ENCODE peak calls at places on chromosomes 12 and 14, in four cellular contexts. One of them, this sample, is unnamed.

GRCh38 chr12:94743174-94743573 is 92.8 kb upstream of the TMCC3 start:
- DNase-seq in K562: no peak
- DNase-seq in HL-60: no peak
- DNase-seq in GM12878: no peak
- DNase-seq in this sample: no peak

GRCh38 chr12:104805186-104805585 is 152.9 kb downstream of the SLC41A2 start:
- DNase-seq in K562: no peak
- DNase-seq in HL-60: no peak
- DNase-seq in GM12878: no peak
- DNase-seq in this sample: no peak

GRCh38 chr12:96425973-96426372 is 25.7 kb upstream of the CDK17 start:
- DNase-seq in K562: no peak
- DNase-seq in HL-60: no peak
- DNase-seq in GM12878: no peak
- DNase-seq in this sample: no peak

GRCh38 chr12:22893878-22894277 is 268.9 kb downstream of the ETNK1 start:
- DNase-seq in K562: no peak
- DNase-seq in HL-60: no peak
- DNase-seq in GM12878: no peak
- DNase-seq in this sample: no peak

GRCh38 chr12:30874455-30875313 is 51.9 kb upstream of the TSPAN11 start:
- DNase-seq in K562: no peak
- DNase-seq in HL-60: no peak
- DNase-seq in GM12878: no peak
- DNase-seq in this sample: no peak

GRCh38 chr12:25151476-25151875 is 43.5 kb downstream of the DNAI7 start:
- DNase-seq in K562: no peak
- DNase-seq in HL-60: no peak
- DNase-seq in GM12878: no peak
- DNase-seq in this sample: no peak

GRCh38 chr12:78156751-78157150 is 326.1 kb downstream of the NAV3 start:
- DNase-seq in K562: no peak
- DNase-seq in HL-60: no peak
- DNase-seq in GM12878: no peak
- DNase-seq in this sample: no peak

GRCh38 chr12:70660620-70661219 is 23.5 kb upstream of the PTPRB start:
- DNase-seq in K562: peak; percentile 31
- DNase-seq in HL-60: no peak
- DNase-seq in GM12878: no peak
- DNase-seq in this sample: no peak

GRCh38 chr12:15276088-15276698 is 46.1 kb upstream of the PTPRO start:
- DNase-seq in K562: peak; percentile 20
- DNase-seq in HL-60: no peak
- DNase-seq in GM12878: no peak
- DNase-seq in this sample: no peak

GRCh38 chr14:101840649-101841365 is 79.3 kb downstream of the PPP2R5C start:
- DNase-seq in K562: no peak
- DNase-seq in HL-60: no peak
- DNase-seq in GM12878: no peak
- DNase-seq in this sample: no peak

GRCh38 chr14:88323520-88324199 is 591 bp upstream of the KCNK10 start:
- DNase-seq in K562: no peak
- DNase-seq in HL-60: no peak
- DNase-seq in GM12878: no peak
- DNase-seq in this sample: peak; percentile 83

GRCh38 chr14:68986926-68987652 is 8.0 kb upstream of the ACTN1 start:
- DNase-seq in K562: no peak
- DNase-seq in HL-60: no peak
- DNase-seq in GM12878: no peak
- DNase-seq in this sample: no peak

GRCh38 chr14:57634335-57634734 is 140.7 kb upstream of the CCDC198 start:
- DNase-seq in K562: no peak
- DNase-seq in HL-60: no peak
- DNase-seq in GM12878: no peak
- DNase-seq in this sample: no peak

GRCh38 chr12:56293785-56294184 is 6.3 kb downstream of the CS start:
- DNase-seq in K562: no peak
- DNase-seq in HL-60: no peak
- DNase-seq in GM12878: no peak
- DNase-seq in this sample: no peak

GRCh38 chr12:99918003-99918402 is 66.7 kb downstream of the ANKS1B start:
- DNase-seq in K562: no peak
- DNase-seq in HL-60: no peak
- DNase-seq in GM12878: no peak
- DNase-seq in this sample: no peak

GRCh38 chr14:23114669-23115491 is 4.2 kb downstream of the CEBPE start:
- DNase-seq in K562: peak; percentile 33
- DNase-seq in HL-60: peak; percentile 83
- DNase-seq in GM12878: no peak
- DNase-seq in this sample: no peak

GRCh38 chr14:99781853-99782610 is 11.2 kb upstream of the EML1 start:
- DNase-seq in K562: no peak
- DNase-seq in HL-60: no peak
- DNase-seq in GM12878: no peak
- DNase-seq in this sample: no peak

GRCh38 chr14:55122441-55122986 is 6.5 kb upstream of the LGALS3 start:
- DNase-seq in K562: peak; percentile 64
- DNase-seq in HL-60: no peak
- DNase-seq in GM12878: no peak
- DNase-seq in this sample: no peak

GRCh38 chr12:4214912-4215861 is 58.4 kb upstream of the CCND2 start:
- DNase-seq in K562: peak; percentile 12
- DNase-seq in HL-60: peak; percentile 38
- DNase-seq in GM12878: peak; percentile 89
- DNase-seq in this sample: peak; percentile 30

GRCh38 chr14:34180428-34180827 is 229.6 kb upstream of the EGLN3 start:
- DNase-seq in K562: no peak
- DNase-seq in HL-60: no peak
- DNase-seq in GM12878: no peak
- DNase-seq in this sample: no peak

GRCh38 chr12:132834181-132834711 is 5.6 kb upstream of the GOLGA3 start:
- DNase-seq in K562: no peak
- DNase-seq in HL-60: no peak
- DNase-seq in GM12878: no peak
- DNase-seq in this sample: no peak

GRCh38 chr12:51752490-51752889 is 96.0 kb downstream of the FIGNL2 start:
- DNase-seq in K562: peak; percentile 25
- DNase-seq in HL-60: no peak
- DNase-seq in GM12878: no peak
- DNase-seq in this sample: no peak

GRCh38 chr12:3493225-3494049 is 2.4 kb downstream of the PRMT8 start:
- DNase-seq in K562: no peak
- DNase-seq in HL-60: no peak
- DNase-seq in GM12878: no peak
- DNase-seq in this sample: no peak

GRCh38 chr14:59547310-59547709 is 29.3 kb downstream of the CCDC175 start:
- DNase-seq in K562: no peak
- DNase-seq in HL-60: no peak
- DNase-seq in GM12878: no peak
- DNase-seq in this sample: no peak

GRCh38 chr12:26271889-26272492 is 76.6 kb downstream of the SSPN start:
- DNase-seq in K562: no peak
- DNase-seq in HL-60: no peak
- DNase-seq in GM12878: peak; percentile 69
- DNase-seq in this sample: no peak

GRCh38 chr12:56600753-56601152 is 29.4 kb downstream of the BAZ2A start:
- DNase-seq in K562: no peak
- DNase-seq in HL-60: no peak
- DNase-seq in GM12878: no peak
- DNase-seq in this sample: no peak

GRCh38 chr12:73798523-73798922 is 739.1 kb upstream of the ATXN7L3B start:
- DNase-seq in K562: no peak
- DNase-seq in HL-60: no peak
- DNase-seq in GM12878: no peak
- DNase-seq in this sample: no peak

GRCh38 chr12:94851396-94852025 is 152.0 kb downstream of the NDUFA12 start:
- DNase-seq in K562: no peak
- DNase-seq in HL-60: no peak
- DNase-seq in GM12878: no peak
- DNase-seq in this sample: no peak

GRCh38 chr12:90211017-90211416 is 502.4 kb upstream of the ATP2B1 start:
- DNase-seq in K562: no peak
- DNase-seq in HL-60: no peak
- DNase-seq in GM12878: no peak
- DNase-seq in this sample: no peak

DNA sequence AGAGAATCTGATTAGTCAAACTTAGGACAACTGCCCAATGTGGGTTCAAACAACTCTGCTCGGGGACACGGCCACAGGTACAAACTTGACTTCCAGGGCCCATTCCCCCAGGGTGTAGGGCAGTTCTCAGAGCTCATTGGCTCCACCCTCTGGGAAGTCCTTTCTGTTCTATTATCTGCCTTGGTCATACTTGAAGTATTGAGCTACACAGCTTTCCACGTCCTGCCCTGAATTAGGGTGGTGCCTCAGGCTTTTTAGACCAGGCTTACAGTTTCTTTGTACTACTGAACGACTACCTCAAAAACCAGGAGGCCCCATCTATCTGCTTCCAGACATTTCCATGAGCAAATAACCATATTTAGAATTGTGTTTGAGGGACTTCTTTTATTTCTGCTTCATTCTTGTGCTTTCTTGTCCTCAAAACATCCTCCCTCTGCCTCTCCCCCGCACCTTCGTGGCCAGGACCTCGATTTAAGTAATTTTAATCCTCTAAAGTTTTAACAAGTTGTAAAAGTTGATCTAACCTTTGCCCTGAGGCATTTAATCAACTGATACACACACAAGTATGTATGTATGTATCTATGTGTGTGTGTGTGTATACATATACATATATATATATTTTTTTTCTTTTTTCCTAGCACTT is 281.8 kb upstream of the AMIGO2 start:
- DNase-seq in K562: peak; percentile 37
- DNase-seq in HL-60: no peak
- DNase-seq in GM12878: no peak
- DNase-seq in this sample: no peak
- TF ChIP-seq SPI1 in K562: no peak
- TF ChIP-seq SPI1 in HL-60: no peak
- TF ChIP-seq SPI1 in GM12878: no peak
- TF ChIP-seq SPI1 in this sample: no peak

GRCh38 chr14:85402546-85403162 is 127.3 kb upstream of the FLRT2 start:
- DNase-seq in K562: no peak
- DNase-seq in HL-60: no peak
- DNase-seq in GM12878: no peak
- DNase-seq in this sample: no peak
- TF ChIP-seq SPI1 in K562: no peak
- TF ChIP-seq SPI1 in HL-60: no peak
- TF ChIP-seq SPI1 in GM12878: no peak
- TF ChIP-seq SPI1 in this sample: no peak

DNA sequence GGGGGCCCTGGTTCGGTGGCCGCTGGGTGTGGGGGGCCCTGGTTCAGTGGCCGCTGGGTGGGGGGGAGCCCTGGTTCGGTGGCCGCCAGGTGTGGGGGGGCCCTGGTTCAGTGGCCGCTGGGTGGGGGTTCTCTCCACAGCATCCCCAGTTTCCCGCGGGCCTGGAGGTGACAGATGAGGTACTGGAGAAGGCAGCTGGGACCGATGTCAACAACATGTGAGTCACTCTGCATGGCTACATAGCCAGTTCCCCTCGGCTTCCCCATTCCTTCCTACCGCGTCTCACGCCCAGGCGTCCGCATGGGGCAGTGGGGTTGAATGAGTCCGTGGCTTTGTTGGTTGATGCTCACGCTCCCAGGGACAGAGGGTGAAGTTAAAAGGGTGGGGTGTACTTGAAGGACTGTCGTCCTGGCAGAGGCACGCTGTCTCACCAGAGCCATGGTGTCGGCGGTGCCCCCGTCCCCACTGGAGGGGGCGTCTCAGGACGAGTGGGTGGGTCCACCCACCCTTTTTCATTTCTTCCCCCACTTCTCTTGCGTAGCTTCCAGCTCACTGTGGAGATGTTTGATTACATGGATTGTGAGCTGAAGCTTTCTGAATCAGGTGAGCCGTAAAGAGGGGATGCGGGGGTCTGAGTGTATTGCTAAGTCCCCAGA is 15.6 kb downstream of the HIP1R start:
- DNase-seq in K562: no peak
- DNase-seq in HL-60: no peak
- DNase-seq in GM12878: no peak
- DNase-seq in this sample: no peak
- TF ChIP-seq SPI1 in K562: no peak
- TF ChIP-seq SPI1 in HL-60: no peak
- TF ChIP-seq SPI1 in GM12878: no peak
- TF ChIP-seq SPI1 in this sample: no peak

DNA sequence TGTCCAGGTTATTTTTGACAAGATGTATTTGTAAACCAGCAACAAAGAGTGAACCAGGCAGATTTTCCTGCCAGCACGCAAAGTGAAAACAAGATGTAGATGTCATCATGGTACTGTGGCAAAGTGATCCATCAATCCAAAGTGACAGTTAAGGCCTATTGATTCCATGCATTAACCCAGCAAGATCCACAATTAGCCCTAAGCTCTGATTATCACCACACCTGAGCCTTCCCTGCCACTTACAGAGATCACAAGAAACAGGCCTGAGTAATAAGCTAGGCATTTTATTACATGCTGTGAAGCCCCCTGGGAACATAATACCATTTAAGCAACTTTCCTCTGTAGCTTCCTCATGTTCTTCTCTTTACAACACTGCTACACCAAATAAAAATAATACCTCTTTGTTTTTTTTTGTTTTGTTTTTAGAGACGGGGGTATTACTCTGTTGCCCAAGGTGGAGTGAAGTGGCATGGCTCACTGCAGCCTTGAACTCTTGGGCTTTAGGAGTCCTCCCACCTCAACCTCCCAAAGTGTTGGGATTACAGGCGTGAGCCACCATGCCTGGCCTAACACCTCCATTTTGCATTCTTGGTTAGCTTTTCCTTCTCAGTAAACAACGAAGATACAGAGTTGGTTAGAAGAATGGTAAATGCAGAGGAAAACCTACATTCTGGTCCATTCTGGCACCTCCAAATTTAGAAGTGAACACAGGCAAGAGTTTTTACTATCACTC is 85.5 kb downstream of the STON2 start:
- DNase-seq in K562: no peak
- DNase-seq in HL-60: no peak
- DNase-seq in GM12878: no peak
- DNase-seq in this sample: no peak
- TF ChIP-seq SPI1 in K562: no peak
- TF ChIP-seq SPI1 in HL-60: no peak
- TF ChIP-seq SPI1 in GM12878: no peak
- TF ChIP-seq SPI1 in this sample: no peak

GRCh38 chr12:113161415-113162016 is 12.0 kb downstream of the CFAP73 start:
- DNase-seq in K562: peak; percentile 90
- DNase-seq in HL-60: no peak
- DNase-seq in GM12878: no peak
- DNase-seq in this sample: peak; percentile 80
- TF ChIP-seq SPI1 in K562: no peak
- TF ChIP-seq SPI1 in HL-60: no peak
- TF ChIP-seq SPI1 in GM12878: no peak
- TF ChIP-seq SPI1 in this sample: no peak